ENCODE peak calls at places on chromosomes 5 and 9, in six cellular contexts. U is T-cell; J is kidney; X is kidney glomerular epithelial cell; E is GM04504; Y is CD4-positive, CD25-positive, alpha-beta regulatory T cell. N is an unnamed sample.

GRCh38 chr5:39151731-39152130 is 67.6 kb downstream of the FYB1 start:
- DNase-seq in J (no peak), E (no peak), Y (no peak), U (no peak), X (no peak), N (no peak)

GRCh38 chr5:143648696-143649095 is 163.3 kb upstream of the HMHB1 start:
- DNase-seq in U (no peak), J (no peak), X (no peak), E (no peak), Y (no peak), N (peak)

GRCh38 chr9:81028504-81028903 is 660.8 kb downstream of the TLE1 start:
- DNase-seq in J (no peak), Y (no peak), X (peak), U (no peak), E (peak), N (peak)

GRCh38 chr9:101366038-101366756 is 18.6 kb downstream of the BAAT start:
- DNase-seq in Y (no peak), X (peak), J (no peak), E (peak), U (no peak), N (peak)

GRCh38 chr5:106827061-106827460 is 843.7 kb downstream of the EFNA5 start:
- DNase-seq in J (no peak), E (no peak), U (no peak), X (no peak), Y (no peak), N (peak)

GRCh38 chr9:71812385-71812784 is 44.1 kb upstream of the CEMIP2 start:
- DNase-seq in U (no peak), E (peak), X (no peak), Y (no peak), J (no peak), N (no peak)

GRCh38 chr5:81021486-81021885 is 61.3 kb downstream of the RASGRF2 start:
- DNase-seq in X (peak), J (no peak), Y (no peak), E (no peak), U (no peak), N (peak)

GRCh38 chr9:35116898-35117551 is 1.4 kb upstream of the ATOSB start:
- DNase-seq in Y (peak), X (peak), U (peak), J (peak), E (peak), N (peak)

GRCh38 chr5:57745676-57746075 is 263.1 kb upstream of the ACTBL2 start:
- DNase-seq in E (no peak), J (no peak), X (no peak), Y (no peak), U (no peak), N (no peak)

GRCh38 chr9:14348241-14349140 is 34.5 kb upstream of the NFIB start:
- DNase-seq in X (no peak), Y (no peak), U (no peak), J (no peak), E (no peak), N (no peak)

GRCh38 chr5:39164016-39164415 is 55.3 kb downstream of the FYB1 start:
- DNase-seq in E (no peak), Y (no peak), U (peak), X (no peak), J (no peak), N (peak)

GRCh38 chr5:147483197-147483790 is 26.6 kb downstream of the DPYSL3 start:
- DNase-seq in Y (no peak), X (no peak), U (no peak), J (no peak), E (no peak), N (no peak)

GRCh38 chr5:77640577-77641396 is 2.3 kb upstream of the OTP start:
- DNase-seq in U (no peak), E (no peak), X (no peak), Y (no peak), J (peak), N (no peak)

N was measured in renal cortical epithelial cell.